ENCODE peak calls at places on chromosomes 16 and 17, in five cellular contexts. A is T-helper 17 cell, M is ACHN, B is left ventricle myocardium inferior, W is AG04450. F is an unnamed sample.

GRCh38 chr17:32771396-32771795 is 105.5 kb downstream of the MYO1D start:
- DNase-seq in B (no peak), A (no peak), M (no peak), W (no peak), F (no peak)

GRCh38 chr16:57764341-57765159 is 29.0 kb downstream of the KATNB1 start:
- DNase-seq in W (peak), M (peak), B (no peak), A (peak), F (no peak)

GRCh38 chr17:39750131-39751015 is 12.6 kb downstream of the GRB7 start:
- DNase-seq in W (no peak), B (no peak), M (no peak), A (peak), F (no peak)

GRCh38 chr16:51636913-51637743 is 486.1 kb upstream of the SALL1 start:
- DNase-seq in M (no peak), B (no peak), W (no peak), A (no peak), F (no peak)

GRCh38 chr16:21301168-21301894 is 23.2 kb upstream of the CRYM start:
- DNase-seq in M (peak), A (no peak), B (peak), W (no peak), F (peak)

GRCh38 chr16:68059804-68060203 is 25.4 kb upstream of the NFATC3 start:
- DNase-seq in W (no peak), B (no peak), M (no peak), A (no peak), F (no peak)

GRCh38 chr16:27585200-27585599 is 35.3 kb downstream of the KATNIP start:
- DNase-seq in A (no peak), B (no peak), M (no peak), W (no peak), F (no peak)

GRCh38 chr16:5026664-5027063 is 7.1 kb downstream of the NAGPA start:
- DNase-seq in W (no peak), B (no peak), A (no peak), M (no peak), F (no peak)

GRCh38 chr16:48434653-48435318 is 49.6 kb upstream of the SIAH1 start:
- DNase-seq in M (no peak), B (no peak), A (no peak), W (no peak), F (no peak)